ENCODE peak calls at places on chromosomes 7 and 10, in ten cellular contexts. One of them, this sample, is unnamed.

GRCh38 chr10:75407716-75408511 is 6.3 kb upstream of the ZNF503 start:
- DNase-seq in Panc1: no peak
- DNase-seq in PC-9: peak; percentile 24
- DNase-seq in bronchial epithelial cell: no peak
- DNase-seq in psoas muscle: peak; percentile 58
- DNase-seq in uterus: peak; percentile 76
- DNase-seq in CD8-positive, alpha-beta T cell: no peak
- DNase-seq in kidney epithelial cell: no peak
- DNase-seq in BE2C: no peak
- DNase-seq in upper lobe of right lung: peak; percentile 78
- DNase-seq in this sample: no peak

GRCh38 chr10:116873134-116873533 is 23.8 kb downstream of the ENO4 start:
- DNase-seq in Panc1: no peak
- DNase-seq in PC-9: no peak
- DNase-seq in bronchial epithelial cell: no peak
- DNase-seq in psoas muscle: no peak
- DNase-seq in uterus: no peak
- DNase-seq in CD8-positive, alpha-beta T cell: no peak
- DNase-seq in kidney epithelial cell: no peak
- DNase-seq in BE2C: no peak
- DNase-seq in upper lobe of right lung: no peak
- DNase-seq in this sample: no peak

GRCh38 chr7:107972986-107973385 is 30.0 kb downstream of the LAMB1 start:
- DNase-seq in Panc1: no peak
- DNase-seq in PC-9: no peak
- DNase-seq in bronchial epithelial cell: peak; percentile 94
- DNase-seq in psoas muscle: no peak
- DNase-seq in uterus: peak; percentile 69
- DNase-seq in CD8-positive, alpha-beta T cell: no peak
- DNase-seq in kidney epithelial cell: no peak
- DNase-seq in BE2C: no peak
- DNase-seq in upper lobe of right lung: no peak
- DNase-seq in this sample: no peak

GRCh38 chr7:35797311-35797710 is 3.5 kb upstream of the SEPTIN7 start:
- DNase-seq in Panc1: no peak
- DNase-seq in PC-9: no peak
- DNase-seq in bronchial epithelial cell: no peak
- DNase-seq in psoas muscle: no peak
- DNase-seq in uterus: no peak
- DNase-seq in CD8-positive, alpha-beta T cell: no peak
- DNase-seq in kidney epithelial cell: no peak
- DNase-seq in BE2C: no peak
- DNase-seq in upper lobe of right lung: no peak
- DNase-seq in this sample: no peak

GRCh38 chr7:134546903-134547737 is 1.8 kb upstream of the AKR1B15 start:
- DNase-seq in Panc1: peak; percentile 69
- DNase-seq in PC-9: no peak
- DNase-seq in bronchial epithelial cell: peak; percentile 70
- DNase-seq in psoas muscle: peak; percentile 88
- DNase-seq in uterus: peak; percentile 48
- DNase-seq in CD8-positive, alpha-beta T cell: peak; percentile 28
- DNase-seq in kidney epithelial cell: no peak
- DNase-seq in BE2C: peak; percentile 74
- DNase-seq in upper lobe of right lung: peak; percentile 80
- DNase-seq in this sample: no peak

GRCh38 chr10:12299222-12299973 is 49.9 kb upstream of the CAMK1D start:
- DNase-seq in Panc1: no peak
- DNase-seq in PC-9: no peak
- DNase-seq in bronchial epithelial cell: no peak
- DNase-seq in psoas muscle: no peak
- DNase-seq in uterus: no peak
- DNase-seq in CD8-positive, alpha-beta T cell: no peak
- DNase-seq in kidney epithelial cell: no peak
- DNase-seq in BE2C: no peak
- DNase-seq in upper lobe of right lung: peak; percentile 73
- DNase-seq in this sample: no peak

GRCh38 chr7:51315393-51316261 is 982 bp downstream of the COBL start:
- DNase-seq in Panc1: no peak
- DNase-seq in PC-9: peak; percentile 98
- DNase-seq in bronchial epithelial cell: peak; percentile 42
- DNase-seq in psoas muscle: peak; percentile 66
- DNase-seq in uterus: no peak
- DNase-seq in CD8-positive, alpha-beta T cell: no peak
- DNase-seq in kidney epithelial cell: peak; percentile 56
- DNase-seq in BE2C: no peak
- DNase-seq in upper lobe of right lung: peak; percentile 77
- DNase-seq in this sample: peak; percentile 37

GRCh38 chr10:130970341-130971122 is 341.0 kb downstream of the TCERG1L start:
- DNase-seq in Panc1: no peak
- DNase-seq in PC-9: no peak
- DNase-seq in bronchial epithelial cell: no peak
- DNase-seq in psoas muscle: no peak
- DNase-seq in uterus: no peak
- DNase-seq in CD8-positive, alpha-beta T cell: no peak
- DNase-seq in kidney epithelial cell: no peak
- DNase-seq in BE2C: no peak
- DNase-seq in upper lobe of right lung: no peak
- DNase-seq in this sample: no peak

GRCh38 chr10:132187421-132188138 is 832 bp downstream of the DPYSL4 start:
- DNase-seq in Panc1: no peak
- DNase-seq in PC-9: no peak
- DNase-seq in bronchial epithelial cell: no peak
- DNase-seq in psoas muscle: no peak
- DNase-seq in uterus: no peak
- DNase-seq in CD8-positive, alpha-beta T cell: no peak
- DNase-seq in kidney epithelial cell: no peak
- DNase-seq in BE2C: no peak
- DNase-seq in upper lobe of right lung: no peak
- DNase-seq in this sample: no peak

GRCh38 chr7:38699481-38699880 is 68.3 kb upstream of the AMPH start:
- DNase-seq in Panc1: no peak
- DNase-seq in PC-9: no peak
- DNase-seq in bronchial epithelial cell: peak; percentile 65
- DNase-seq in psoas muscle: no peak
- DNase-seq in uterus: no peak
- DNase-seq in CD8-positive, alpha-beta T cell: no peak
- DNase-seq in kidney epithelial cell: no peak
- DNase-seq in BE2C: no peak
- DNase-seq in upper lobe of right lung: no peak
- DNase-seq in this sample: peak; percentile 66

GRCh38 chr10:23338155-23338828 is 6.3 kb downstream of the C10orf67 start:
- DNase-seq in Panc1: no peak
- DNase-seq in PC-9: peak; percentile 94
- DNase-seq in bronchial epithelial cell: peak; percentile 46
- DNase-seq in psoas muscle: no peak
- DNase-seq in uterus: no peak
- DNase-seq in CD8-positive, alpha-beta T cell: no peak
- DNase-seq in kidney epithelial cell: peak; percentile 55
- DNase-seq in BE2C: no peak
- DNase-seq in upper lobe of right lung: no peak
- DNase-seq in this sample: no peak

DNA sequence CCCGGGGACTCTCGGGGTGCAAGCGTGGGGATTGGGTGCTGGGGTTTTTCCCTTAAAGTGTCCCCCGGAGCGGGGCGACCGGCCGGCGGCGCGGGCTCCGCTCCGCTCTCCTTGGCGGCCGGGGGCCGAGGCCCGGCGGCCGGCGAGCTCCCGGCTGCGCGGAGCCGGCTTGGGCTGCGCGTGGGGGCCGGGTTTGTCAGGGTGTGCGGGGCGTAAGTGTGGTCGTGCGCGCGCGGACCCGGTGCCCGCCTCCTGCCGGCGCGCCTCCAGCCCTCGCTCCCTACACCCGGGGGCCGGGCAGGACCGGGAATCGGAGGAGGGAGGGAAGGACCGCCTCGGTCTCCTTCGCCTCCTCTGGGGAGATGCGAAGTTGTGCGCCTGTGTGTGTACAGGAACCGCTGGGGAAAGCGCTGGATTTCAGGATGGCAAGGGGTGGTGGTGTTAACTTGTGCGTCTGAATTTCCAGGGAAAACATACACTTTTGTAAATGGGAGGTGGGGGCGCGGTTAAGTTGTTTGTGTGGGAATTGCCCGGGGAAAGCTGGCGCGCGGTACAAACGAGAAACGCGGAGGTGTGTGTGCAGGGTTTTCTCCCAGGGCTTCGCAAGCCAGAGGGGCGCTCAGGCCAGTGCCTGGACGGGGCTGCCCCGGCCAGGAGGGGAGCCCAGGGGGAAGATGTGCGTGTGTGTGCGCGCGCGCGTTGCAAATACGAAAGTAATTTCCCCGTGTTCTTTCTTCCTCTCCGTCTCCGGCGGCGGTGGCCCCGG is 742 bp downstream of the ZMIZ1 start:
- DNase-seq in Panc1: no peak
- DNase-seq in PC-9: no peak
- DNase-seq in bronchial epithelial cell: no peak
- DNase-seq in psoas muscle: peak; percentile 79
- DNase-seq in uterus: no peak
- DNase-seq in CD8-positive, alpha-beta T cell: no peak
- DNase-seq in kidney epithelial cell: no peak
- DNase-seq in BE2C: peak; percentile 41
- DNase-seq in upper lobe of right lung: peak; percentile 86
- DNase-seq in this sample: no peak
- TF ChIP-seq CTCF in Panc1: no peak
- TF ChIP-seq CTCF in PC-9: no peak
- TF ChIP-seq CTCF in bronchial epithelial cell: no peak
- TF ChIP-seq CTCF in psoas muscle: no peak
- TF ChIP-seq CTCF in uterus: no peak
- TF ChIP-seq CTCF in CD8-positive, alpha-beta T cell: no peak
- TF ChIP-seq CTCF in kidney epithelial cell: no peak
- TF ChIP-seq CTCF in BE2C: no peak
- TF ChIP-seq CTCF in upper lobe of right lung: no peak
- TF ChIP-seq CTCF in this sample: peak; percentile 8

GRCh38 chr7:128830231-128831177 is at the start of gene FLNC:
- DNase-seq in Panc1: no peak
- DNase-seq in PC-9: no peak
- DNase-seq in bronchial epithelial cell: no peak
- DNase-seq in psoas muscle: peak; percentile 91
- DNase-seq in uterus: peak; percentile 75
- DNase-seq in CD8-positive, alpha-beta T cell: no peak
- DNase-seq in kidney epithelial cell: no peak
- DNase-seq in BE2C: peak; percentile 57
- DNase-seq in upper lobe of right lung: peak; percentile 69
- DNase-seq in this sample: no peak
- H3K4me3 ChIP-seq in Panc1: peak within 1 kb of the TSS; percentile 45
- H3K4me3 ChIP-seq in PC-9: peak within 1 kb of the TSS; percentile 54
- H3K4me3 ChIP-seq in bronchial epithelial cell: peak within 1 kb of the TSS; percentile 27
- H3K4me3 ChIP-seq in psoas muscle: peak within 1 kb of the TSS; percentile 89
- H3K4me3 ChIP-seq in uterus: peak within 1 kb of the TSS; percentile 70
- H3K4me3 ChIP-seq in CD8-positive, alpha-beta T cell: peak within 1 kb of the TSS; percentile 55
- H3K4me3 ChIP-seq in kidney epithelial cell: peak within 1 kb of the TSS; percentile 59
- H3K4me3 ChIP-seq in BE2C: peak within 1 kb of the TSS; percentile 88
- H3K4me3 ChIP-seq in upper lobe of right lung: peak within 1 kb of the TSS; percentile 52
- H3K4me3 ChIP-seq in this sample: peak within 1 kb of the TSS; percentile 84

GRCh38 chr10:123796736-123797135 is 94.9 kb downstream of the CPXM2 start:
- DNase-seq in Panc1: no peak
- DNase-seq in PC-9: no peak
- DNase-seq in bronchial epithelial cell: no peak
- DNase-seq in psoas muscle: no peak
- DNase-seq in uterus: no peak
- DNase-seq in CD8-positive, alpha-beta T cell: no peak
- DNase-seq in kidney epithelial cell: no peak
- DNase-seq in BE2C: no peak
- DNase-seq in upper lobe of right lung: no peak
- DNase-seq in this sample: no peak

GRCh38 chr10:123800299-123800698 is 91.3 kb downstream of the CPXM2 start:
- DNase-seq in Panc1: no peak
- DNase-seq in PC-9: no peak
- DNase-seq in bronchial epithelial cell: peak; percentile 5
- DNase-seq in psoas muscle: no peak
- DNase-seq in uterus: no peak
- DNase-seq in CD8-positive, alpha-beta T cell: no peak
- DNase-seq in kidney epithelial cell: no peak
- DNase-seq in BE2C: no peak
- DNase-seq in upper lobe of right lung: no peak
- DNase-seq in this sample: no peak

GRCh38 chr10:123798856-123799255 is 92.8 kb downstream of the CPXM2 start:
- DNase-seq in Panc1: no peak
- DNase-seq in PC-9: no peak
- DNase-seq in bronchial epithelial cell: no peak
- DNase-seq in psoas muscle: no peak
- DNase-seq in uterus: no peak
- DNase-seq in CD8-positive, alpha-beta T cell: no peak
- DNase-seq in kidney epithelial cell: no peak
- DNase-seq in BE2C: no peak
- DNase-seq in upper lobe of right lung: no peak
- DNase-seq in this sample: no peak

GRCh38 chr10:123795846-123796590 is 95.6 kb downstream of the CPXM2 start:
- DNase-seq in Panc1: no peak
- DNase-seq in PC-9: no peak
- DNase-seq in bronchial epithelial cell: no peak
- DNase-seq in psoas muscle: no peak
- DNase-seq in uterus: no peak
- DNase-seq in CD8-positive, alpha-beta T cell: no peak
- DNase-seq in kidney epithelial cell: no peak
- DNase-seq in BE2C: no peak
- DNase-seq in upper lobe of right lung: no peak
- DNase-seq in this sample: no peak

GRCh38 chr10:123797813-123798212 is 93.8 kb downstream of the CPXM2 start:
- DNase-seq in Panc1: no peak
- DNase-seq in PC-9: no peak
- DNase-seq in bronchial epithelial cell: no peak
- DNase-seq in psoas muscle: no peak
- DNase-seq in uterus: no peak
- DNase-seq in CD8-positive, alpha-beta T cell: no peak
- DNase-seq in kidney epithelial cell: no peak
- DNase-seq in BE2C: no peak
- DNase-seq in upper lobe of right lung: no peak
- DNase-seq in this sample: no peak
- TF ChIP-seq CTCF in Panc1: no peak
- TF ChIP-seq CTCF in PC-9: no peak
- TF ChIP-seq CTCF in bronchial epithelial cell: no peak
- TF ChIP-seq CTCF in psoas muscle: no peak
- TF ChIP-seq CTCF in uterus: no peak
- TF ChIP-seq CTCF in CD8-positive, alpha-beta T cell: no peak
- TF ChIP-seq CTCF in kidney epithelial cell: no peak
- TF ChIP-seq CTCF in BE2C: no peak
- TF ChIP-seq CTCF in upper lobe of right lung: no peak
- TF ChIP-seq CTCF in this sample: no peak

DNA sequence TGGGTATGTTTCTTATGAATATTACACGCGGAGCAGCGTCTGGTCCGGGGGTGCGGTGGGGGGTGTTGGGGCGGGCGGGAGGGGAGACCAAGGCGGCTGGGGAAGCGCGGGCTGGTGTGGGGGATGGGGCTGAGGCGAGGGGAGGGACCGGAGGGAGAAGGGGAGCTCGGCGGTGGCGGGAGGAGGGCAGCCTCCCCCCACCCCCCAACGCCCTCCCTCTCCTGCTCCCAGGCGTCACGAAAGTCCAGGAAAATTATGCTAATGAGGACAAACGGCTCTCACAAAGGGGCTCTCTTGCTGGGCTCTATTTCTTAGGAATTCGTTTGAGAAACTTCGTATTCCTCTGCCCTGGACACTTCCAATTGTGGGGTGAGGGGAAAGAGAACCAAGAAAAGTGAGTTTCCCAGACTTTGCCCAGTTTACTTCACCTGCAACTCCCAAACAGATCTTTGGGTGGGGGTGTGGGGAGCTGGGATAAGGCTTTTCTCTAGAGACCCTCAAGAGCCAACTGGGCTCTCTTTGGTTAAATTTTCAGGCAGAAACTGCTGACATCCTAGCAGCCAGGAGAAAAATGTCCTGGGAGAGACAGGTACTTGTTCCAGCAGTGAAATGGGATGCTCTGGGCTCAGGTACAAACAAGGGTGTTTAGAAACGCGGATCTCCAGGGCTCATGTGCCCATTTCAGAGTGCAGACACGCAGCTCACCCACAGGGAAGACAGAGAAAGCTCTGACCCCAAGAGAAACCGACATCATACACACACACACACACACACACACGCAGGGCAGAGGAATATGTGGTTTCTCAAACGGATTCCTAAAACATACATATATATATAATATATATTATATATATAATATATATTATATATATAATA is 11.7 kb upstream of the HOXA2 start:
- DNase-seq in Panc1: no peak
- DNase-seq in PC-9: peak; percentile 71
- DNase-seq in bronchial epithelial cell: no peak
- DNase-seq in psoas muscle: peak; percentile 69
- DNase-seq in uterus: no peak
- DNase-seq in CD8-positive, alpha-beta T cell: no peak
- DNase-seq in kidney epithelial cell: no peak
- DNase-seq in BE2C: no peak
- DNase-seq in upper lobe of right lung: no peak
- DNase-seq in this sample: no peak
- H3K4me3 ChIP-seq in Panc1: peak overlapping the region; percentile 92
- H3K4me3 ChIP-seq in PC-9: peak overlapping the region; percentile 90
- H3K4me3 ChIP-seq in bronchial epithelial cell: no peak overlapping the region
- H3K4me3 ChIP-seq in psoas muscle: peak overlapping the region; percentile 82
- H3K4me3 ChIP-seq in uterus: peak overlapping the region; percentile 26
- H3K4me3 ChIP-seq in CD8-positive, alpha-beta T cell: no peak overlapping the region
- H3K4me3 ChIP-seq in kidney epithelial cell: peak overlapping the region; percentile 74
- H3K4me3 ChIP-seq in BE2C: no peak overlapping the region
- H3K4me3 ChIP-seq in upper lobe of right lung: peak overlapping the region; percentile 54
- H3K4me3 ChIP-seq in this sample: no peak overlapping the region

This sample was measured in retinal pigment epithelial cell.